ENCODE peak calls at places on chromosomes 12 and 14, in four cellular contexts. H is WTC11, T is SK-N-SH, X is K562. O is an unnamed sample.

GRCh38 chr14:74275265-74275841 is 27.4 kb downstream of the ABCD4 start:
- DNase-seq in H (no peak), T (no peak), X (no peak), O (no peak)

GRCh38 chr12:32419520-32419960 is 20.2 kb downstream of the FGD4 start:
- DNase-seq in H (no peak), T (no peak), X (no peak), O (no peak)

GRCh38 chr12:46214668-46215429 is 54.0 kb downstream of the SLC38A1 start:
- DNase-seq in H (no peak), T (no peak), X (no peak), O (no peak)

GRCh38 chr14:96538663-96539317 is 36.6 kb downstream of the PAPOLA start:
- DNase-seq in H (no peak), T (no peak), X (no peak), O (peak; percentile 4)

GRCh38 chr12:2633176-2633824 is 161.5 kb upstream of the FKBP4 start:
- DNase-seq in H (no peak), T (no peak), X (no peak), O (no peak)

GRCh38 chr14:58637391-58638230 is at the start of gene DACT1:
- DNase-seq in H (peak; percentile 76), T (peak; percentile 82), X (peak; percentile 64), O (no peak)

GRCh38 chr12:89391726-89392336 is 39.5 kb upstream of the DUSP6 start:
- DNase-seq in H (no peak), T (no peak), X (no peak), O (peak; percentile 63)

GRCh38 chr14:54653764-54654469 is 87.0 kb downstream of the SAMD4A start:
- DNase-seq in H (no peak), T (no peak), X (no peak), O (peak; percentile 85)

GRCh38 chr12:101172316-101172715 is 37.7 kb downstream of the SLC5A8 start:
- DNase-seq in H (peak; percentile 75), T (peak; percentile 4), X (peak; percentile 16), O (peak; percentile 23)

GRCh38 chr14:71448431-71449315 is 483.6 kb upstream of the RGS6 start:
- DNase-seq in H (no peak), T (no peak), X (no peak), O (no peak)

GRCh38 chr12:54134850-54135249 is 53.9 kb downstream of the SMUG1 start:
- DNase-seq in H (no peak), T (peak; percentile 45), X (no peak), O (no peak)

GRCh38 chr12:130776857-130777339 is 60.8 kb upstream of the RIMBP2 start:
- DNase-seq in H (no peak), T (no peak), X (no peak), O (no peak)

GRCh38 chr14:57060276-57060956 is 208.3 kb downstream of the EXOC5 start:
- DNase-seq in H (no peak), T (no peak), X (peak; percentile 22), O (no peak)

GRCh38 chr14:92794961-92795360 is 856 bp downstream of the GOLGA5 start:
- DNase-seq in H (no peak), T (no peak), X (no peak), O (no peak)

GRCh38 chr14:25042362-25043299 is 7.3 kb downstream of the STXBP6 start:
- DNase-seq in H (peak; percentile 24), T (no peak), X (no peak), O (peak; percentile 75)

GRCh38 chr14:55813635-55814034 is 233.6 kb downstream of the KTN1 start:
- DNase-seq in H (no peak), T (no peak), X (no peak), O (no peak)

GRCh38 chr14:28952707-28953106 is 186.1 kb downstream of the FOXG1 start:
- DNase-seq in H (no peak), T (no peak), X (no peak), O (no peak)

GRCh38 chr12:14264316-14264715 is 101.2 kb upstream of the ATF7IP start:
- DNase-seq in H (no peak), T (no peak), X (no peak), O (no peak)

GRCh38 chr14:34122081-34122480 is 171.2 kb upstream of the EGLN3 start:
- DNase-seq in H (no peak), T (no peak), X (no peak), O (no peak)

GRCh38 chr12:121801601-121802484 is 2.0 kb upstream of the SETD1B start:
- DNase-seq in H (no peak), T (no peak), X (no peak), O (no peak)

GRCh38 chr14:101075025-101075800 is 171.7 kb upstream of the RTL1 start:
- DNase-seq in H (peak; percentile 5), T (no peak), X (no peak), O (no peak)

GRCh38 chr12:3236345-3237153 is 159.4 kb downstream of the TSPAN9 start:
- DNase-seq in H (peak; percentile 52), T (peak; percentile 51), X (peak; percentile 57), O (peak; percentile 29)

GRCh38 chr14:50607181-50607580 is 47.2 kb downstream of the ATL1 start:
- DNase-seq in H (no peak), T (no peak), X (no peak), O (no peak)

GRCh38 chr14:52315355-52315718 is 1.2 kb downstream of the PTGER2 start:
- DNase-seq in H (no peak), T (no peak), X (no peak), O (no peak)

GRCh38 chr12:81095470-81096232 is 17.8 kb downstream of the ACSS3 start:
- DNase-seq in H (no peak), T (no peak), X (no peak), O (no peak)

GRCh38 chr14:94612580-94613554 is 676 bp downstream of the SERPINA3 start:
- DNase-seq in H (no peak), T (no peak), X (no peak), O (peak; percentile 27)

GRCh38 chr14:61343471-61343870 is 22.1 kb downstream of the PRKCH start:
- DNase-seq in H (no peak), T (no peak), X (no peak), O (no peak)

GRCh38 chr14:52227559-52228222 is 39.8 kb upstream of the PTGDR start:
- DNase-seq in H (no peak), T (no peak), X (no peak), O (no peak)

GRCh38 chr12:93151079-93151759 is 222.1 kb upstream of the EEA1 start:
- DNase-seq in H (no peak), T (no peak), X (no peak), O (no peak)

GRCh38 chr12:21500786-21501257 is 613 bp downstream of the RECQL start:
- DNase-seq in H (no peak), T (no peak), X (no peak), O (no peak)

GRCh38 chr14:62694075-62694474 is 351.2 kb downstream of the KCNH5 start:
- DNase-seq in H (no peak), T (no peak), X (no peak), O (no peak)

GRCh38 chr14:45083979-45084722 is at the start of gene PRPF39:
- DNase-seq in H (peak; percentile 95), T (peak; percentile 93), X (peak; percentile 93), O (peak; percentile 87)

GRCh38 chr12:47741340-47741703 is 16.0 kb upstream of the ENDOU start:
- DNase-seq in H (no peak), T (peak; percentile 79), X (no peak), O (no peak)

DNA sequence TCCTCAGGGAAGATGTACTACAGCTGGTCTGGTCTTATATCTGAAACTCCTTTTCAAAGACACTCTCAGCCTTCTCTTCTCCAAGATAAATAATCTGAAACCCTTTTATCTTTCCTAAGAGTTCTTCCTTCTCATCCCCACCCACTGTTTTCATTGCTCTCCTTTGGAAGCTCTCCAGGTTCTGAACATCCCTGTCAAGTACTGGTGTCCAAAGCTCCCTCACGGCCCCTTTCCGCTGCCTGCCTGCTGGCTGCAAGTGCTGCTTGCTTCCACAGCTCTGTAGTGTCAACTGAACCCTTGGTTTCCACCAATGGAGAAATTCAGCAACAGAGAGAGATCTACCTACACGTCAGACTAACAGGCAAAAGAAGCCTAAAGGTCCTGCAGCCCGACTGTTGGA is 6.6 kb upstream of the SLC6A13 start:
- DNase-seq in H (no peak), T (no peak), X (no peak), O (no peak)
- TF ChIP-seq FOXJ3 in H (no peak), T (no peak), X (no peak), O (no peak)

DNA sequence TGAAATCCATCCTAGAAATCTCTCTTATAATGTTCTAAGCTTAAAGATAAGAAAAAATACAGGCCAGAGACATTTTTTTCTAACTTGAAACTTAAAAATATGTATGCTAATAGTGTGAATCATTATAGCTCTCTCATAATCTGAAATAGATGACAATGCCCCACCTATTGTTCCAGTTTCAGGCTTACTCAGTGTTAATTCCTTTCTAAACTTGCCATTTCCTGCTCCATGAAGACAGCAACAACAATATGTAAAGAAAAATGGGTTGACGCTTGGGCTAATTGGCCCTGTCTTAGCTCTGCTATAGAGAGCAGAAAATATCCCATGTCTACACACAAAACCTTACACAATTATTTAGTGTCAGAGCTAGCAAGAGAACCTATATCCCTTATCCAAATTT is 37.1 kb downstream of the LMO3 start:
- DNase-seq in H (no peak), T (no peak), X (no peak), O (no peak)
- TF ChIP-seq FOXJ3 in H (no peak), T (no peak), X (no peak), O (no peak)

GRCh38 chr14:66638688-66639087 is 130.7 kb downstream of the GPHN start:
- DNase-seq in H (no peak), T (no peak), X (no peak), O (no peak)

GRCh38 chr14:66636240-66636639 is 128.3 kb downstream of the GPHN start:
- DNase-seq in H (no peak), T (no peak), X (no peak), O (no peak)

GRCh38 chr14:66635435-66635834 is 127.5 kb downstream of the GPHN start:
- DNase-seq in H (no peak), T (no peak), X (no peak), O (no peak)

DNA sequence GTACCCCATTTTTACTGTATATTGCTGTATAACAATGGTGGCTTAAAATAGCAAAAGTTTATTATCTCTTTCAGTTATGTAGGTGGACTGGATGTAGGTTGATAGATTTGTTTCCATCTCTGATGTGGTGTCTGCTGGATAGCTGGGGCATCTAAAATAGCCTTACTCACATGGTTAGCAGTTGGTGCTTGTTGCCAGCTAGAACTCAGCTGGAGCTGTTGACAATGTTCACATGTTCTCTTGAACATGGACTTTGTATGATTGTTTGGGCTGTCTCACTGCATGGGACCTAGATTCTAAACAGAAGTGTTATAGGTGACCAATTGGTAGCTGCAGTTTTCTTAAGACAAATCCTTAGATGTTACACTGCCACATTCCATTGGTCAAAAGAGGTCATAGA is 126.9 kb downstream of the GPHN start:
- DNase-seq in H (no peak), T (no peak), X (no peak), O (peak; percentile 21)
- TF ChIP-seq FOXJ3 in H (no peak), T (no peak), X (no peak), O (no peak)

GRCh38 chr14:82182646-82183045 is 649.0 kb upstream of the SEL1L start:
- DNase-seq in H (no peak), T (no peak), X (no peak), O (no peak)

GRCh38 chr14:82180057-82180620 is 646.5 kb upstream of the SEL1L start:
- DNase-seq in H (no peak), T (no peak), X (no peak), O (no peak)
- TF ChIP-seq FOXJ3 in H (no peak), T (no peak), X (no peak), O (no peak)